ENCODE peak calls at places on chromosomes 5 and 9, in five cellular contexts. One of them, this sample, is unnamed.

GRCh38 chr9:125126019-125126746 is 17.1 kb downstream of the SCAI start:
- DNase-seq in iris pigment epithelial cell: peak
- DNase-seq in NCI-H1105: no peak
- DNase-seq in anterior cingulate cortex: peak
- DNase-seq in EL: peak
- DNase-seq in this sample: no peak

GRCh38 chr5:141618804-141619554 is at the start of gene DIAPH1:
- DNase-seq in NCI-H1105: peak
- DNase-seq in anterior cingulate cortex: peak
- DNase-seq in EL: peak
- DNase-seq in iris pigment epithelial cell: peak
- DNase-seq in this sample: peak

GRCh38 chr9:24464321-24464951 is 81.3 kb downstream of the IZUMO3 start:
- DNase-seq in EL: no peak
- DNase-seq in anterior cingulate cortex: no peak
- DNase-seq in NCI-H1105: no peak
- DNase-seq in iris pigment epithelial cell: peak
- DNase-seq in this sample: no peak

GRCh38 chr9:14097215-14097614 is 216.7 kb downstream of the NFIB start:
- DNase-seq in NCI-H1105: no peak
- DNase-seq in anterior cingulate cortex: no peak
- DNase-seq in iris pigment epithelial cell: peak
- DNase-seq in EL: no peak
- DNase-seq in this sample: no peak

GRCh38 chr5:16934669-16935068 is 1.4 kb downstream of the MYO10 start:
- DNase-seq in iris pigment epithelial cell: peak
- DNase-seq in NCI-H1105: no peak
- DNase-seq in anterior cingulate cortex: no peak
- DNase-seq in EL: peak
- DNase-seq in this sample: no peak

GRCh38 chr9:94770344-94770743 is 43.8 kb downstream of the AOPEP start:
- DNase-seq in NCI-H1105: no peak
- DNase-seq in EL: no peak
- DNase-seq in anterior cingulate cortex: no peak
- DNase-seq in iris pigment epithelial cell: no peak
- DNase-seq in this sample: no peak

GRCh38 chr9:21084242-21084850 is 6.6 kb upstream of the IFNB1 start:
- DNase-seq in NCI-H1105: no peak
- DNase-seq in anterior cingulate cortex: no peak
- DNase-seq in iris pigment epithelial cell: no peak
- DNase-seq in EL: no peak
- DNase-seq in this sample: no peak

GRCh38 chr9:79471577-79472543 is 99.9 kb upstream of the TLE4 start:
- DNase-seq in anterior cingulate cortex: peak
- DNase-seq in iris pigment epithelial cell: peak
- DNase-seq in NCI-H1105: no peak
- DNase-seq in EL: peak
- DNase-seq in this sample: no peak

GRCh38 chr9:8857330-8858249 is 1058.0 kb upstream of the DMAC1 start:
- DNase-seq in EL: no peak
- DNase-seq in anterior cingulate cortex: peak
- DNase-seq in NCI-H1105: peak
- DNase-seq in iris pigment epithelial cell: peak
- DNase-seq in this sample: peak

GRCh38 chr9:92752812-92753404 is 11.7 kb downstream of the BICD2 start:
- DNase-seq in anterior cingulate cortex: no peak
- DNase-seq in iris pigment epithelial cell: no peak
- DNase-seq in NCI-H1105: no peak
- DNase-seq in EL: no peak
- DNase-seq in this sample: no peak

GRCh38 chr9:113178087-113178486 is 27.3 kb downstream of the SLC31A2 start:
- DNase-seq in NCI-H1105: no peak
- DNase-seq in anterior cingulate cortex: no peak
- DNase-seq in iris pigment epithelial cell: peak
- DNase-seq in EL: peak
- DNase-seq in this sample: no peak

GRCh38 chr5:107636555-107636954 is 34.2 kb downstream of the EFNA5 start:
- DNase-seq in anterior cingulate cortex: no peak
- DNase-seq in NCI-H1105: no peak
- DNase-seq in iris pigment epithelial cell: peak
- DNase-seq in EL: no peak
- DNase-seq in this sample: no peak

GRCh38 chr9:91948423-91949292 is 1.4 kb downstream of the ROR2 start:
- DNase-seq in EL: peak
- DNase-seq in NCI-H1105: no peak
- DNase-seq in iris pigment epithelial cell: peak
- DNase-seq in anterior cingulate cortex: no peak
- DNase-seq in this sample: peak

GRCh38 chr5:173753307-173754168 is 134.6 kb upstream of the CPEB4 start:
- DNase-seq in anterior cingulate cortex: no peak
- DNase-seq in iris pigment epithelial cell: peak
- DNase-seq in NCI-H1105: no peak
- DNase-seq in EL: no peak
- DNase-seq in this sample: no peak

GRCh38 chr5:91478096-91478495 is 95.0 kb upstream of the ARRDC3 start:
- DNase-seq in EL: no peak
- DNase-seq in iris pigment epithelial cell: no peak
- DNase-seq in NCI-H1105: no peak
- DNase-seq in anterior cingulate cortex: no peak
- DNase-seq in this sample: no peak

GRCh38 chr9:94952553-94953373 is 226.3 kb downstream of the AOPEP start:
- DNase-seq in NCI-H1105: no peak
- DNase-seq in iris pigment epithelial cell: no peak
- DNase-seq in anterior cingulate cortex: peak
- DNase-seq in EL: no peak
- DNase-seq in this sample: no peak

GRCh38 chr5:142245776-142246175 is 79.0 kb downstream of the SPRY4 start:
- DNase-seq in EL: no peak
- DNase-seq in NCI-H1105: no peak
- DNase-seq in iris pigment epithelial cell: peak
- DNase-seq in anterior cingulate cortex: no peak
- DNase-seq in this sample: no peak

GRCh38 chr5:42360061-42360460 is 63.2 kb upstream of the GHR start:
- DNase-seq in NCI-H1105: no peak
- DNase-seq in iris pigment epithelial cell: peak
- DNase-seq in anterior cingulate cortex: no peak
- DNase-seq in EL: no peak
- DNase-seq in this sample: no peak

GRCh38 chr5:103433216-103433615 is 129.4 kb downstream of the NUDT12 start:
- DNase-seq in EL: peak
- DNase-seq in NCI-H1105: no peak
- DNase-seq in anterior cingulate cortex: no peak
- DNase-seq in iris pigment epithelial cell: peak
- DNase-seq in this sample: no peak

GRCh38 chr5:142726188-142726731 is 40.4 kb upstream of the FGF1 start:
- DNase-seq in anterior cingulate cortex: no peak
- DNase-seq in EL: peak
- DNase-seq in iris pigment epithelial cell: peak
- DNase-seq in NCI-H1105: no peak
- DNase-seq in this sample: no peak

GRCh38 chr9:137786511-137786920 is 91.1 kb upstream of the CACNA1B start:
- DNase-seq in EL: peak
- DNase-seq in anterior cingulate cortex: no peak
- DNase-seq in iris pigment epithelial cell: no peak
- DNase-seq in NCI-H1105: no peak
- DNase-seq in this sample: no peak

GRCh38 chr9:127455299-127455992 is 4.1 kb downstream of the LRSAM1 start:
- DNase-seq in NCI-H1105: no peak
- DNase-seq in EL: peak
- DNase-seq in anterior cingulate cortex: no peak
- DNase-seq in iris pigment epithelial cell: no peak
- DNase-seq in this sample: no peak

GRCh38 chr5:109701779-109702178 is 12.1 kb downstream of the MAN2A1 start:
- DNase-seq in EL: no peak
- DNase-seq in iris pigment epithelial cell: no peak
- DNase-seq in NCI-H1105: no peak
- DNase-seq in anterior cingulate cortex: no peak
- DNase-seq in this sample: no peak

GRCh38 chr5:67272453-67273130 is 76.0 kb upstream of the CD180 start:
- DNase-seq in NCI-H1105: no peak
- DNase-seq in anterior cingulate cortex: no peak
- DNase-seq in EL: no peak
- DNase-seq in iris pigment epithelial cell: peak
- DNase-seq in this sample: no peak

GRCh38 chr5:116234681-116235080 is 149.9 kb downstream of the COMMD10 start:
- DNase-seq in anterior cingulate cortex: no peak
- DNase-seq in NCI-H1105: no peak
- DNase-seq in iris pigment epithelial cell: no peak
- DNase-seq in EL: no peak
- DNase-seq in this sample: no peak

GRCh38 chr5:167307042-167307441 is 984.4 kb upstream of the WWC1 start:
- DNase-seq in NCI-H1105: no peak
- DNase-seq in anterior cingulate cortex: no peak
- DNase-seq in iris pigment epithelial cell: no peak
- DNase-seq in EL: no peak
- DNase-seq in this sample: no peak

GRCh38 chr5:54924487-54924886 is 60.9 kb downstream of the ESM1 start:
- DNase-seq in anterior cingulate cortex: no peak
- DNase-seq in NCI-H1105: no peak
- DNase-seq in EL: no peak
- DNase-seq in iris pigment epithelial cell: no peak
- DNase-seq in this sample: no peak

GRCh38 chr5:69491838-69492390 is 676 bp upstream of the OCLN start:
- DNase-seq in iris pigment epithelial cell: no peak
- DNase-seq in anterior cingulate cortex: no peak
- DNase-seq in NCI-H1105: no peak
- DNase-seq in EL: no peak
- DNase-seq in this sample: no peak

GRCh38 chr5:122384612-122385180 is 72.7 kb downstream of the SNCAIP start:
- DNase-seq in NCI-H1105: no peak
- DNase-seq in EL: no peak
- DNase-seq in iris pigment epithelial cell: no peak
- DNase-seq in anterior cingulate cortex: no peak
- DNase-seq in this sample: no peak

GRCh38 chr5:152349683-152350526 is 55.2 kb downstream of the NMUR2 start:
- DNase-seq in NCI-H1105: no peak
- DNase-seq in EL: peak
- DNase-seq in iris pigment epithelial cell: peak
- DNase-seq in anterior cingulate cortex: peak
- DNase-seq in this sample: peak

GRCh38 chr9:131273146-131273545 is 3.2 kb downstream of the FAM78A start:
- DNase-seq in anterior cingulate cortex: no peak
- DNase-seq in iris pigment epithelial cell: no peak
- DNase-seq in NCI-H1105: no peak
- DNase-seq in EL: no peak
- DNase-seq in this sample: no peak

GRCh38 chr9:111034146-111034545 is 4.1 kb downstream of the LPAR1 start:
- DNase-seq in anterior cingulate cortex: no peak
- DNase-seq in NCI-H1105: no peak
- DNase-seq in EL: no peak
- DNase-seq in iris pigment epithelial cell: peak
- DNase-seq in this sample: no peak

GRCh38 chr9:93898502-93899426 is 56.4 kb downstream of the BARX1 start:
- DNase-seq in iris pigment epithelial cell: no peak
- DNase-seq in anterior cingulate cortex: no peak
- DNase-seq in EL: no peak
- DNase-seq in NCI-H1105: no peak
- DNase-seq in this sample: no peak

GRCh38 chr9:121675969-121676822 is 24.8 kb downstream of the DAB2IP start:
- DNase-seq in NCI-H1105: no peak
- DNase-seq in EL: no peak
- DNase-seq in iris pigment epithelial cell: no peak
- DNase-seq in anterior cingulate cortex: peak
- DNase-seq in this sample: no peak

GRCh38 chr5:132498152-132498551 is 7.6 kb upstream of the IRF1 start:
- DNase-seq in iris pigment epithelial cell: peak
- DNase-seq in NCI-H1105: no peak
- DNase-seq in anterior cingulate cortex: no peak
- DNase-seq in EL: peak
- DNase-seq in this sample: no peak